ENCODE peak calls at places on chromosomes 7 and 10, in ten cellular contexts. M is substantia nigra; W is esophagus squamous epithelium; D is D341Med; H is PC-3; Z is stimulated activated CD4-positive, alpha-beta T cell treated with anti-CD3 and anti-CD28 coated beads, TNF-alpha, amount 100 ng/mL, for 4 hours; V is stomach; F is colonic mucosa; K is mucosa of gallbladder; X is osteoblast. P is an unnamed sample.

GRCh38 chr10:100615911-100616310 is 80.2 kb downstream of the HIF1AN start:
- DNase-seq in M (no peak), W (no peak), D (no peak), H (no peak), Z (no peak), V (no peak), F (no peak), K (no peak), X (no peak), P (no peak)

GRCh38 chr7:727806-728460 is 852 bp upstream of the PRKAR1B start:
- DNase-seq in M (no peak), W (no peak), D (peak), H (peak), Z (no peak), V (no peak), F (peak), K (no peak), X (peak), P (no peak)

GRCh38 chr7:56097700-56098099 is 4.9 kb upstream of the PHKG1 start:
- DNase-seq in M (no peak), W (no peak), D (no peak), H (peak), Z (no peak), V (peak), F (no peak), K (no peak), X (no peak), P (no peak)

GRCh38 chr7:107354639-107355038 is 115.2 kb upstream of the GPR22 start:
- DNase-seq in M (no peak), W (no peak), D (no peak), H (no peak), Z (no peak), V (no peak), F (no peak), K (no peak), X (no peak), P (no peak)

GRCh38 chr10:133164816-133165555 is 5.0 kb downstream of the KNDC1 start:
- DNase-seq in M (no peak), W (no peak), D (no peak), H (no peak), Z (no peak), V (no peak), F (no peak), K (no peak), X (peak), P (no peak)

GRCh38 chr7:22566592-22566991 is 66.6 kb upstream of the STEAP1B start:
- DNase-seq in M (no peak), W (no peak), D (no peak), H (no peak), Z (no peak), V (no peak), F (no peak), K (no peak), X (no peak), P (no peak)

GRCh38 chr7:38628630-38629385 is 2.4 kb downstream of the AMPH start:
- DNase-seq in M (no peak), W (no peak), D (no peak), H (peak), Z (no peak), V (no peak), F (no peak), K (no peak), X (peak), P (no peak)

GRCh38 chr10:125155101-125155500 is 5.3 kb downstream of the CTBP2 start:
- DNase-seq in M (no peak), W (no peak), D (no peak), H (no peak), Z (no peak), V (no peak), F (no peak), K (no peak), X (peak), P (no peak)

GRCh38 chr7:90666186-90666585 is 70.1 kb downstream of the CDK14 start:
- DNase-seq in M (no peak), W (no peak), D (no peak), H (no peak), Z (no peak), V (no peak), F (no peak), K (peak), X (no peak), P (no peak)

GRCh38 chr7:151724250-151724915 is 152.5 kb downstream of the PRKAG2 start:
- DNase-seq in M (no peak), W (no peak), D (no peak), H (no peak), Z (no peak), V (no peak), F (no peak), K (no peak), X (peak), P (no peak)

GRCh38 chr7:836429-836828 is 4.2 kb downstream of the SUN1 start:
- DNase-seq in M (no peak), W (no peak), D (no peak), H (no peak), Z (no peak), V (no peak), F (no peak), K (no peak), X (peak), P (no peak)

GRCh38 chr7:142796501-142797341 is 26.0 kb downstream of the PRSS2 start:
- DNase-seq in M (no peak), W (no peak), D (peak), H (peak), Z (no peak), V (no peak), F (no peak), K (no peak), X (peak), P (no peak)

P was measured in cerebellar nuclear complex.